ENCODE peak calls at places on chromosomes 5 and 9, in five cellular contexts. One of them, this sample, is unnamed.
A peak's percentile ranks its signal among the peaks of the same experiment; 100 is the strongest.

GRCh38 chr5:56415356-56415765 is 182.2 kb upstream of the ANKRD55 start:
- DNase-seq in heart right ventricle: peak; percentile 57
- DNase-seq in tibial artery: peak; percentile 75
- DNase-seq in lower lobe of right lung: peak; percentile 74
- DNase-seq in type B pancreatic cell: no peak
- DNase-seq in this sample: no peak

GRCh38 chr9:38671372-38671731 is 48.6 kb downstream of the FAM240B start:
- DNase-seq in heart right ventricle: no peak
- DNase-seq in tibial artery: no peak
- DNase-seq in lower lobe of right lung: no peak
- DNase-seq in type B pancreatic cell: no peak
- DNase-seq in this sample: no peak

GRCh38 chr5:5063533-5063953 is 76.6 kb upstream of the ADAMTS16 start:
- DNase-seq in heart right ventricle: no peak
- DNase-seq in type B pancreatic cell: no peak
- DNase-seq in tibial artery: no peak
- DNase-seq in lower lobe of right lung: no peak
- DNase-seq in this sample: no peak

GRCh38 chr5:94900006-94900505 is 281.6 kb downstream of the SLF1 start:
- DNase-seq in lower lobe of right lung: no peak
- DNase-seq in tibial artery: no peak
- DNase-seq in type B pancreatic cell: no peak
- DNase-seq in heart right ventricle: no peak
- DNase-seq in this sample: no peak

GRCh38 chr5:142206801-142207200 is 98.2 kb downstream of the NDFIP1 start:
- DNase-seq in tibial artery: no peak
- DNase-seq in heart right ventricle: no peak
- DNase-seq in lower lobe of right lung: no peak
- DNase-seq in type B pancreatic cell: no peak
- DNase-seq in this sample: no peak

GRCh38 chr5:165138261-165138660 is 1632.8 kb downstream of the MAT2B start:
- DNase-seq in heart right ventricle: no peak
- DNase-seq in tibial artery: no peak
- DNase-seq in type B pancreatic cell: no peak
- DNase-seq in lower lobe of right lung: no peak
- DNase-seq in this sample: no peak

GRCh38 chr5:35183243-35183955 is 46.9 kb downstream of the PRLR start:
- DNase-seq in type B pancreatic cell: no peak
- DNase-seq in heart right ventricle: no peak
- DNase-seq in lower lobe of right lung: no peak
- DNase-seq in tibial artery: no peak
- DNase-seq in this sample: no peak

GRCh38 chr5:11143456-11144267 is 382.6 kb upstream of the DAP start:
- DNase-seq in tibial artery: no peak
- DNase-seq in type B pancreatic cell: no peak
- DNase-seq in heart right ventricle: no peak
- DNase-seq in lower lobe of right lung: no peak
- DNase-seq in this sample: no peak

GRCh38 chr5:176364765-176365662 is at the start of gene ARL10:
- DNase-seq in heart right ventricle: peak; percentile 33
- DNase-seq in tibial artery: peak; percentile 66
- DNase-seq in lower lobe of right lung: peak; percentile 66
- DNase-seq in type B pancreatic cell: no peak
- DNase-seq in this sample: no peak

GRCh38 chr9:137064027-137064879 is 6.1 kb downstream of the SAPCD2 start:
- DNase-seq in lower lobe of right lung: peak; percentile 85
- DNase-seq in heart right ventricle: peak; percentile 61
- DNase-seq in type B pancreatic cell: no peak
- DNase-seq in tibial artery: no peak
- DNase-seq in this sample: no peak

GRCh38 chr9:37939575-37940095 is 35.7 kb upstream of the SLC25A51 start:
- DNase-seq in heart right ventricle: no peak
- DNase-seq in lower lobe of right lung: no peak
- DNase-seq in type B pancreatic cell: no peak
- DNase-seq in tibial artery: no peak
- DNase-seq in this sample: no peak

GRCh38 chr9:104386425-104387069 is 117.5 kb upstream of the OR13F1 start:
- DNase-seq in type B pancreatic cell: no peak
- DNase-seq in heart right ventricle: no peak
- DNase-seq in tibial artery: no peak
- DNase-seq in lower lobe of right lung: no peak
- DNase-seq in this sample: no peak

GRCh38 chr5:82104872-82105271 is 133.0 kb downstream of the ATG10 start:
- DNase-seq in tibial artery: no peak
- DNase-seq in lower lobe of right lung: no peak
- DNase-seq in type B pancreatic cell: no peak
- DNase-seq in heart right ventricle: no peak
- DNase-seq in this sample: no peak

GRCh38 chr9:93052791-93053540 is 5.5 kb upstream of the SUSD3 start:
- DNase-seq in lower lobe of right lung: peak; percentile 67
- DNase-seq in type B pancreatic cell: no peak
- DNase-seq in tibial artery: no peak
- DNase-seq in heart right ventricle: no peak
- DNase-seq in this sample: no peak

GRCh38 chr9:135282001-135282731 is 194.7 kb downstream of the OLFM1 start:
- DNase-seq in tibial artery: no peak
- DNase-seq in lower lobe of right lung: peak; percentile 73
- DNase-seq in type B pancreatic cell: no peak
- DNase-seq in heart right ventricle: peak; percentile 67
- DNase-seq in this sample: no peak

GRCh38 chr5:39459091-39459490 is 34.3 kb upstream of the DAB2 start:
- DNase-seq in heart right ventricle: no peak
- DNase-seq in lower lobe of right lung: no peak
- DNase-seq in tibial artery: no peak
- DNase-seq in type B pancreatic cell: no peak
- DNase-seq in this sample: no peak

GRCh38 chr5:176618783-176619182 is 8.8 kb upstream of the GPRIN1 start:
- DNase-seq in lower lobe of right lung: no peak
- DNase-seq in type B pancreatic cell: no peak
- DNase-seq in tibial artery: no peak
- DNase-seq in heart right ventricle: no peak
- DNase-seq in this sample: no peak

GRCh38 chr5:9118852-9119251 is 427.0 kb downstream of the SEMA5A start:
- DNase-seq in tibial artery: no peak
- DNase-seq in heart right ventricle: no peak
- DNase-seq in type B pancreatic cell: no peak
- DNase-seq in lower lobe of right lung: no peak
- DNase-seq in this sample: no peak

GRCh38 chr5:68187268-68188055 is 28.1 kb upstream of the PIK3R1 start:
- DNase-seq in heart right ventricle: peak; percentile 7
- DNase-seq in tibial artery: no peak
- DNase-seq in lower lobe of right lung: no peak
- DNase-seq in type B pancreatic cell: no peak
- DNase-seq in this sample: no peak

GRCh38 chr9:127828262-127829031 is 25.8 kb downstream of the FPGS start:
- DNase-seq in type B pancreatic cell: peak; percentile 83
- DNase-seq in tibial artery: peak; percentile 93
- DNase-seq in lower lobe of right lung: peak; percentile 84
- DNase-seq in heart right ventricle: peak; percentile 94
- DNase-seq in this sample: no peak

GRCh38 chr9:91063471-91063870 is 261.9 kb downstream of the SYK start:
- DNase-seq in type B pancreatic cell: peak; percentile 18
- DNase-seq in tibial artery: no peak
- DNase-seq in lower lobe of right lung: no peak
- DNase-seq in heart right ventricle: no peak
- DNase-seq in this sample: no peak

GRCh38 chr5:27450607-27451006 is 412.2 kb upstream of the CDH9 start:
- DNase-seq in heart right ventricle: no peak
- DNase-seq in lower lobe of right lung: no peak
- DNase-seq in type B pancreatic cell: no peak
- DNase-seq in tibial artery: no peak
- DNase-seq in this sample: no peak

GRCh38 chr5:134005415-134006118 is 792 bp upstream of the VDAC1 start:
- DNase-seq in tibial artery: peak; percentile 78
- DNase-seq in type B pancreatic cell: no peak
- DNase-seq in heart right ventricle: no peak
- DNase-seq in lower lobe of right lung: peak; percentile 63
- DNase-seq in this sample: peak; percentile 37

GRCh38 chr5:38994329-38994927 is 79.8 kb downstream of the RICTOR start:
- DNase-seq in type B pancreatic cell: no peak
- DNase-seq in lower lobe of right lung: no peak
- DNase-seq in tibial artery: no peak
- DNase-seq in heart right ventricle: peak; percentile 20
- DNase-seq in this sample: no peak

GRCh38 chr9:96686638-96687335 is 31.7 kb upstream of the PRXL2C start:
- DNase-seq in tibial artery: peak; percentile 91
- DNase-seq in lower lobe of right lung: peak; percentile 90
- DNase-seq in heart right ventricle: peak; percentile 84
- DNase-seq in type B pancreatic cell: peak; percentile 74
- DNase-seq in this sample: peak; percentile 46

GRCh38 chr9:99004115-99004514 is 60.4 kb downstream of the COL15A1 start:
- DNase-seq in tibial artery: no peak
- DNase-seq in lower lobe of right lung: no peak
- DNase-seq in type B pancreatic cell: peak; percentile 36
- DNase-seq in heart right ventricle: no peak
- DNase-seq in this sample: no peak

GRCh38 chr5:98664736-98665135 is 108.7 kb upstream of the RGMB start:
- DNase-seq in heart right ventricle: no peak
- DNase-seq in tibial artery: no peak
- DNase-seq in lower lobe of right lung: no peak
- DNase-seq in type B pancreatic cell: no peak
- DNase-seq in this sample: no peak

GRCh38 chr5:138953370-138954256 is 78.5 kb upstream of the LRRTM2 start:
- DNase-seq in heart right ventricle: peak; percentile 91
- DNase-seq in lower lobe of right lung: peak; percentile 86
- DNase-seq in tibial artery: peak; percentile 92
- DNase-seq in type B pancreatic cell: peak; percentile 68
- DNase-seq in this sample: peak; percentile 79

GRCh38 chr5:37881359-37881758 is 41.5 kb upstream of the GDNF start:
- DNase-seq in heart right ventricle: no peak
- DNase-seq in tibial artery: no peak
- DNase-seq in lower lobe of right lung: no peak
- DNase-seq in type B pancreatic cell: no peak
- DNase-seq in this sample: no peak

GRCh38 chr5:74540582-74540981 is 99.9 kb downstream of the ENC1 start:
- DNase-seq in heart right ventricle: no peak
- DNase-seq in lower lobe of right lung: no peak
- DNase-seq in tibial artery: no peak
- DNase-seq in type B pancreatic cell: no peak
- DNase-seq in this sample: no peak

GRCh38 chr5:78805-79149 is 13.2 kb upstream of the PLEKHG4B start:
- DNase-seq in type B pancreatic cell: no peak
- DNase-seq in lower lobe of right lung: no peak
- DNase-seq in heart right ventricle: no peak
- DNase-seq in tibial artery: no peak
- DNase-seq in this sample: no peak
- TF ChIP-seq CTCF in type B pancreatic cell: peak; percentile 2
- TF ChIP-seq CTCF in lower lobe of right lung: no peak
- TF ChIP-seq CTCF in heart right ventricle: no peak
- TF ChIP-seq CTCF in tibial artery: no peak
- TF ChIP-seq CTCF in this sample: no peak

GRCh38 chr9:124332756-124333155 is 75.0 kb downstream of the NEK6 start:
- DNase-seq in tibial artery: no peak
- DNase-seq in lower lobe of right lung: no peak
- DNase-seq in type B pancreatic cell: no peak
- DNase-seq in heart right ventricle: no peak
- DNase-seq in this sample: no peak
- TF ChIP-seq CTCF in tibial artery: no peak
- TF ChIP-seq CTCF in lower lobe of right lung: no peak
- TF ChIP-seq CTCF in type B pancreatic cell: no peak
- TF ChIP-seq CTCF in heart right ventricle: no peak
- TF ChIP-seq CTCF in this sample: no peak

DNA sequence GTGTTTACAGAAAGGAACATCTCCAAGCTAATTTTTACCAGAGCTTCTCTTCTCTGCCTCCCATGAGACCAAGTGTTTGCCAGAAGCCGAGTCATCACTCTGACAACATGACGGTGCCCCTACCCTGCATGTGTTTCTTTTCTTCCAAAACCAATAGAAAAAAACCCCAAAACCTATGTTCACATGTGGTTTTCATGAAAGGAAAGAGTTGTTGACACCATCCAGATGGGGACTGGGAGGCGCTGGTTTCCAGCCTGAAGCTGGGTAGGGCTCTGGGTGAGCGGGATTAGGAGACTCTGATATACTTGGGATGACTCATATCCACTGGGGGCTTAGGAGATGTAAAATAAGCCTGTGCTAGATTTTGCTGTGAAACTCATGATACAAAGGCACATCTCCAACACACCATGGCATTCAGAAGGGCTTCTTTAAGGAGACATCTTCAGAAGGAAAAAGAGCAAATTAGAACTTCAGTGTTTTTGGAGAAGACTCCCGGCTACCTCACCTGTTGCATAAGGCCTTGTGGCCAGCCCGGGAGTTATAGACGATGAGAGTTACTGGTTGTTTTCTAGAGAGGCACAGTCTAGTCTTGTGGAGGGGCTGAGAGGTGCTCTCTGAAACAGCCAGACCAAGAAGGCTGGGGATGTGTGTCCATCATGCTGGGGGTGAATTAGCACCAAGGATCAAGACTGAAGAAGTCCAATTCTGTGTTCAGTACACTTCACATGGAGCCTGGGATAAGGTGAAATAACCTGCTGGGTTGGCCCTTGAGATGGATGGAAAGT is 108.9 kb upstream of the LHFPL2 start:
- DNase-seq in lower lobe of right lung: no peak
- DNase-seq in tibial artery: no peak
- DNase-seq in type B pancreatic cell: no peak
- DNase-seq in heart right ventricle: no peak
- DNase-seq in this sample: no peak
- TF ChIP-seq CTCF in lower lobe of right lung: no peak
- TF ChIP-seq CTCF in tibial artery: no peak
- TF ChIP-seq CTCF in type B pancreatic cell: no peak
- TF ChIP-seq CTCF in heart right ventricle: no peak
- TF ChIP-seq CTCF in this sample: no peak

DNA sequence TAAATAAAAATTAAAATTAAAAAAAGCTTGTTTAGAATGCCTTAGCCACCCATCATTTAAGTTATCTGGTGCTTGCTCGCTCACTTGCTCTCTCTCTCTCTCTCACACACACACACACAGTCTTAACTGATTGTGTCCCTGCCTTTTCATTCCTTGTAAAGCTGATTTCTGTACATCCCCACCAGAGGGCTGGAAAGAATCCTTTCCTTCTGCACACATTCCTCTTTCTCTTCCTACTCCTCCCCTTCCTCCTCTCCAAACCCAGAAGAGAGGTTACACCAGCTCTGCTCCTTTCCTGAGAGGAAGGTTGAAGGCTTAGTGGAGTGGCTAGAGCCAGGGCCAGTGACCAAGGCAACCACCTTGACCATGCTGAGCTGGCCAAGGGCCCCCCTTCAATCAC is 25.7 kb downstream of the STK10 start:
- DNase-seq in heart right ventricle: no peak
- DNase-seq in type B pancreatic cell: no peak
- DNase-seq in tibial artery: no peak
- DNase-seq in lower lobe of right lung: no peak
- DNase-seq in this sample: no peak
- TF ChIP-seq CTCF in heart right ventricle: no peak
- TF ChIP-seq CTCF in type B pancreatic cell: peak; percentile 55
- TF ChIP-seq CTCF in tibial artery: no peak
- TF ChIP-seq CTCF in lower lobe of right lung: no peak
- TF ChIP-seq CTCF in this sample: no peak